ENCODE peak calls at places on chromosome 16, in nine cellular contexts. G is amniotic stem cell, Q is heart left ventricle, C is sigmoid colon, K is neural crest cell, P is HS-27A, O is ACHN, W is activated T-cell treated with anti-CD3 and anti-CD28 coated beads for 1 hour, D is epithelial cell of esophagus. I is an unnamed sample.

GRCh38 chr16:23286131-23286532 is 16.0 kb upstream of the SCNN1B start:
- DNase-seq in G (no peak), Q (no peak), C (no peak), K (no peak), P (no peak), O (no peak), W (no peak), D (peak), I (no peak)

GRCh38 chr16:1746693-1747195 is 24.6 kb downstream of the NME3 start:
- DNase-seq in G (no peak), Q (no peak), C (no peak), K (no peak), P (no peak), O (no peak), W (no peak), D (no peak), I (no peak)

GRCh38 chr16:24309222-24309905 is 53.2 kb downstream of the CACNG3 start:
- DNase-seq in G (no peak), Q (no peak), C (no peak), K (no peak), P (peak), O (peak), W (no peak), D (peak), I (peak)

GRCh38 chr16:88938933-88939813 is 37.8 kb downstream of the CBFA2T3 start:
- DNase-seq in G (no peak), Q (peak), C (no peak), K (no peak), P (no peak), O (no peak), W (no peak), D (no peak), I (no peak)

GRCh38 chr16:28087675-28088285 is 24.3 kb upstream of the GSG1L start:
- DNase-seq in G (no peak), Q (no peak), C (no peak), K (no peak), P (no peak), O (no peak), W (no peak), D (no peak), I (no peak)

GRCh38 chr16:72240949-72241348 is 69.0 kb upstream of the PMFBP1 start:
- DNase-seq in G (no peak), Q (no peak), C (no peak), K (no peak), P (no peak), O (no peak), W (no peak), D (no peak), I (no peak)

GRCh38 chr16:28974007-28974436 is 556 bp upstream of the SPNS1 start:
- DNase-seq in G (peak), Q (peak), C (no peak), K (peak), P (peak), O (peak), W (no peak), D (peak), I (peak)

GRCh38 chr16:30120340-30121105 is 2.5 kb downstream of the MAPK3 start:
- DNase-seq in G (no peak), Q (no peak), C (no peak), K (no peak), P (no peak), O (no peak), W (no peak), D (no peak), I (no peak)

GRCh38 chr16:48047273-48047672 is 108.5 kb downstream of the ABCC12 start:
- DNase-seq in G (no peak), Q (no peak), C (no peak), K (no peak), P (no peak), O (no peak), W (no peak), D (no peak), I (no peak)

GRCh38 chr16:1299012-1299867 is 10.2 kb upstream of the UBE2I start:
- DNase-seq in G (no peak), Q (no peak), C (no peak), K (no peak), P (no peak), O (peak), W (no peak), D (no peak), I (no peak)

GRCh38 chr16:19136549-19137196 is 22.9 kb downstream of the ITPRIPL2 start:
- DNase-seq in G (no peak), Q (peak), C (peak), K (no peak), P (no peak), O (no peak), W (no peak), D (peak), I (peak)

GRCh38 chr16:23270654-23271053 is 31.4 kb upstream of the SCNN1B start:
- DNase-seq in G (no peak), Q (no peak), C (no peak), K (no peak), P (no peak), O (no peak), W (no peak), D (no peak), I (no peak)

GRCh38 chr16:69520800-69521602 is 44.8 kb upstream of the NFAT5 start:
- DNase-seq in G (no peak), Q (no peak), C (no peak), K (no peak), P (no peak), O (no peak), W (no peak), D (peak), I (no peak)

GRCh38 chr16:69799601-69800000 is 37.5 kb downstream of the WWP2 start:
- DNase-seq in G (no peak), Q (no peak), C (no peak), K (no peak), P (no peak), O (no peak), W (no peak), D (no peak), I (no peak)

GRCh38 chr16:12903325-12904040 is 2.1 kb downstream of the SHISA9 start:
- DNase-seq in G (no peak), Q (no peak), C (no peak), K (peak), P (no peak), O (no peak), W (no peak), D (no peak), I (no peak)

GRCh38 chr16:81608515-81609209 is 164.1 kb downstream of the CMIP start:
- DNase-seq in G (no peak), Q (peak), C (no peak), K (no peak), P (no peak), O (peak), W (no peak), D (peak), I (peak)

GRCh38 chr16:3401719-3402397 is 843 bp downstream of the ZNF174 start:
- DNase-seq in G (no peak), Q (no peak), C (no peak), K (peak), P (no peak), O (no peak), W (no peak), D (peak), I (peak)

GRCh38 chr16:78659668-78660217 is 560.3 kb downstream of the WWOX start:
- DNase-seq in G (no peak), Q (no peak), C (no peak), K (no peak), P (no peak), O (no peak), W (no peak), D (no peak), I (no peak)

GRCh38 chr16:81315271-81316175 is 761 bp downstream of the GAN start:
- DNase-seq in G (no peak), Q (peak), C (peak), K (peak), P (peak), O (peak), W (peak), D (peak), I (peak)

GRCh38 chr16:72947379-72948237 is 100.3 kb downstream of the ZFHX3 start:
- DNase-seq in G (no peak), Q (peak), C (no peak), K (no peak), P (no peak), O (no peak), W (no peak), D (no peak), I (no peak)

GRCh38 chr16:85182774-85183173 is 70.5 kb upstream of the CIBAR2 start:
- DNase-seq in G (no peak), Q (no peak), C (no peak), K (no peak), P (no peak), O (no peak), W (no peak), D (no peak), I (no peak)

GRCh38 chr16:50296807-50297206 is 30.5 kb downstream of the ADCY7 start:
- DNase-seq in G (no peak), Q (peak), C (peak), K (no peak), P (no peak), O (no peak), W (no peak), D (no peak), I (no peak)

GRCh38 chr16:330746-331145 is 21.8 kb downstream of the AXIN1 start:
- DNase-seq in G (no peak), Q (no peak), C (no peak), K (no peak), P (no peak), O (no peak), W (no peak), D (no peak), I (no peak)

GRCh38 chr16:11377156-11377555 is 31.9 kb downstream of the RMI2 start:
- DNase-seq in G (no peak), Q (no peak), C (no peak), K (no peak), P (no peak), O (no peak), W (no peak), D (no peak), I (no peak)

GRCh38 chr16:82643936-82644630 is 17.3 kb downstream of the CDH13 start:
- DNase-seq in G (no peak), Q (no peak), C (peak), K (no peak), P (no peak), O (no peak), W (no peak), D (no peak), I (no peak)

GRCh38 chr16:80006175-80006895 is 405.8 kb upstream of the MAF start:
- DNase-seq in G (no peak), Q (peak), C (no peak), K (no peak), P (no peak), O (no peak), W (no peak), D (peak), I (no peak)

I was measured in NB4.